ENCODE peak calls at places on chromosomes 13 and 19, in four cellular contexts. F is H1, U is K562, S is GM12878. L is an unnamed sample.

GRCh38 chr13:73754727-73755292 is 379.4 kb downstream of the KLF12 start:
- DNase-seq in F (no peak), U (peak), S (no peak), L (peak)

GRCh38 chr19:5480427-5480836 is 25.2 kb downstream of the ZNRF4 start:
- DNase-seq in F (peak), U (peak), S (no peak), L (peak)

GRCh38 chr13:47418206-47418920 is 521.5 kb upstream of the HTR2A start:
- DNase-seq in F (no peak), U (no peak), S (no peak), L (no peak)

GRCh38 chr13:110466261-110466660 is 95.3 kb downstream of the RAB20 start:
- DNase-seq in F (no peak), U (no peak), S (no peak), L (no peak)

GRCh38 chr19:51740356-51740755 is 11.3 kb downstream of the FPR1 start:
- DNase-seq in F (no peak), U (no peak), S (no peak), L (no peak)

GRCh38 chr13:106446011-106446410 is 89.5 kb downstream of the EFNB2 start:
- DNase-seq in F (no peak), U (no peak), S (no peak), L (no peak)

GRCh38 chr13:86020350-86021002 is 221.3 kb upstream of the SLITRK6 start:
- DNase-seq in F (no peak), U (no peak), S (no peak), L (no peak)

GRCh38 chr19:41546386-41546789 is 29.6 kb upstream of the CEACAM21 start:
- DNase-seq in F (no peak), U (no peak), S (no peak), L (no peak)

GRCh38 chr19:50723069-50723468 is at the start of gene CLEC11A:
- DNase-seq in F (no peak), U (no peak), S (no peak), L (no peak)

GRCh38 chr13:96075953-96076543 is 13.9 kb upstream of the HS6ST3 start:
- DNase-seq in F (no peak), U (peak), S (no peak), L (peak)

GRCh38 chr19:58440556-58440955 is 603 bp upstream of the ZNF132 start:
- DNase-seq in F (no peak), U (no peak), S (no peak), L (no peak)

GRCh38 chr19:35986664-35987570 is 8.1 kb upstream of the SDHAF1 start:
- DNase-seq in F (peak), U (no peak), S (no peak), L (no peak)

GRCh38 chr19:42360787-42361544 is 29.1 kb downstream of the CNFN start:
- DNase-seq in F (peak), U (peak), S (no peak), L (no peak)

GRCh38 chr19:27705896-27706295 is 1507.1 kb downstream of the UQCRFS1 start:
- DNase-seq in F (no peak), U (no peak), S (no peak), L (no peak)

GRCh38 chr13:43143591-43143990 is 120.2 kb downstream of the DNAJC15 start:
- DNase-seq in F (no peak), U (no peak), S (no peak), L (no peak)

GRCh38 chr19:47423203-47423882 is 4.0 kb upstream of the MEIS3 start:
- DNase-seq in F (no peak), U (no peak), S (no peak), L (no peak)

GRCh38 chr19:40465781-40466218 is 255 bp upstream of the BLVRB start:
- DNase-seq in F (peak), U (peak), S (peak), L (peak)

GRCh38 chr19:19490247-19490968 is 24.9 kb downstream of the TSSK6 start:
- DNase-seq in F (peak), U (peak), S (peak), L (peak)
- TF ChIP-seq HDAC6 in F (no peak), U (no peak), S (no peak), L (no peak)

GRCh38 chr13:112900691-112901091 is 68.3 kb upstream of the MCF2L start:
- DNase-seq in F (no peak), U (no peak), S (no peak), L (no peak)
- TF ChIP-seq HDAC6 in F (no peak), U (no peak), S (no peak), L (no peak)

DNA sequence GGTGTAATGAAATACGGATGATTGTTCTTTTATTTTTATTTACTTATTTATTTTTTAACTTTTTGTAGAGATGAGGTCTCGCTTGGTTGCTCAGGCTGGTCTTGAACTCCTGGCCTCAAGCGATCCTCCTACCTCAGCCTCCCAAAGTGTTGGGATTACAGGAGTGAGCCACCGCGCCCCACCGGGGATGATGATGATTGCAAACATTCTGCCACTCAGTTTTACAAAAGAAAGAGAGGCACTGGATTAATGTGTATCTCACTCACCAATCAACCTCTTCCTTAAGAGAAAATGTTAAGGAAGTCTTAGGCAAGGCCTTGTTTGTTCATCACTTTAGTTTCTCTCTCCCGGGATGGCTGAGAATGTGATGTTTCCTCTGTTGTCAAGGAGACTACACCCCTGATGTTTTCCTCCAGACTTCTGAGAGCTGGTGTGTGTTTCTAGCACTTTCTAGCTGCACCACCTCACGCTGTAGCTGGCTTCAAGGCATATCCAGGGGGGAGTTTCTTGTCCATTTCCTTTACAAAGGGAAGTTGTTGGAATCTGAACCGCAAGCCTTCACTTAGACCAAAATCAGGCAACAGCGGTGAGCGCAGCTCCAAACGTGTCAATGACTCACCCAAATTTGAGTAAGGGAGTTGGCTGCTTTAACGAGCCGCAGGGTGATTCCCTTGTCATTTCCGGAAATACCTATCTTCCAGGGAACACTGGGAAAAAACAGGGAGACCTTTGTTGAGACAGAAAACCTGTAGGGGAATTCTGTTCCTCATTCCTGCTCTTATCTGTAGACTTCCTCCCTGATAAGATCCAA is 2.3 kb downstream of the LDLR start:
- DNase-seq in F (no peak), U (no peak), S (no peak), L (peak)
- TF ChIP-seq HDAC6 in F (no peak), U (no peak), S (no peak), L (no peak)

GRCh38 chr13:102117175-102117830 is 284.5 kb downstream of the FGF14 start:
- DNase-seq in F (no peak), U (no peak), S (no peak), L (no peak)
- TF ChIP-seq HDAC6 in F (no peak), U (no peak), S (no peak), L (no peak)

GRCh38 chr19:10812902-10813404 is 23.1 kb downstream of the TMED1 start:
- DNase-seq in F (no peak), U (peak), S (no peak), L (no peak)
- TF ChIP-seq HDAC6 in F (no peak), U (no peak), S (no peak), L (no peak)

DNA sequence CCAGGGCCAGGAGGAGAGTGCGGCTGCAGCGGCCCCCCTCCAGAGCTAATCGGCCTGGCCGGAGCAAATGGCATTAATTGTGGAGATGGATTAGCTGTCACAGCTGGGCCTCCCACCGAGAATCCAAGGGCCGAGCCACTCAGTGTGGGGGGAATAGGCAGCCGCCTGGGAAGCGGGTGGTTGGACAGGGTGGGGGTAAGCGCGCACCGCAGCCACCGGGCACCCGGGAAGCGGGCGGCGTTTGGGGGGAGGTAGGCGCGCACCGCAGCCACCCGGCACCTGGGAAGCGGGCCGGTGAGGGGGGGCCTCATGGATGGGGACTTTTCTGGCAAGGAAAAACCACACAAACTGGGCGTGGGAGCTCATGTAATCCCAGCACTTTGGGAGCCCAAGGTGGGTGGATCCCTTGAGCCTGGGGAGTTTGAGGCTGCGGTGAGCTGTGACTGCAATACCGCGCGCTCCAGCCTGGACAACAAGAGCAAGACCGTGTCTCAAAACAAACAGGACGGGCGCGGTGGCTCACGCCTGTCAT is 9.7 kb downstream of the R3HDM4 start:
- DNase-seq in F (no peak), U (no peak), S (no peak), L (no peak)
- TF ChIP-seq HDAC6 in F (no peak), U (no peak), S (no peak), L (no peak)